ENCODE peak calls at places on chromosomes 6 and 20, in five cellular contexts. A, P, M, V and T are unnamed samples.
A peak's percentile ranks its signal among the peaks of the same experiment; 100 is the strongest.

GRCh38 chr6:168206681-168207274 is 112.8 kb downstream of the DACT2 start:
- DNase-seq in A (no peak), P (no peak), M (no peak), V (no peak), T (no peak)

GRCh38 chr20:57048027-57048869 is 218.2 kb downstream of the BMP7 start:
- DNase-seq in A (peak; percentile 76), P (peak; percentile 60), M (no peak), V (peak; percentile 24), T (no peak)

GRCh38 chr6:30259140-30260035 is 46.2 kb upstream of the TRIM26 start:
- DNase-seq in A (peak; percentile 83), P (peak; percentile 62), M (peak; percentile 72), V (peak; percentile 38), T (peak; percentile 89)

GRCh38 chr20:57089701-57090144 is 176.7 kb downstream of the BMP7 start:
- DNase-seq in A (peak; percentile 47), P (peak; percentile 73), M (no peak), V (peak; percentile 65), T (peak; percentile 19)

GRCh38 chr6:64040118-64040517 is 404.5 kb downstream of the PHF3 start:
- DNase-seq in A (no peak), P (no peak), M (no peak), V (no peak), T (no peak)

GRCh38 chr6:89916136-89916920 is 22.1 kb downstream of the GJA10 start:
- DNase-seq in A (no peak), P (no peak), M (no peak), V (no peak), T (no peak)

GRCh38 chr20:62769346-62770071 is 26.8 kb upstream of the MRGBP start:
- DNase-seq in A (no peak), P (no peak), M (no peak), V (no peak), T (no peak)

GRCh38 chr20:53911301-53911700 is 159.1 kb downstream of the BCAS1 start:
- DNase-seq in A (no peak), P (no peak), M (no peak), V (no peak), T (no peak)

GRCh38 chr6:160349837-160350236 is 1.7 kb downstream of the SLC22A3 start:
- DNase-seq in A (no peak), P (no peak), M (no peak), V (no peak), T (no peak)

GRCh38 chr6:56507517-56507916 is 135.2 kb downstream of the DST start:
- DNase-seq in A (no peak), P (no peak), M (no peak), V (no peak), T (no peak)

GRCh38 chr20:48398506-48399449 is 429.0 kb downstream of the PREX1 start:
- DNase-seq in A (no peak), P (no peak), M (no peak), V (peak; percentile 33), T (no peak)

GRCh38 chr20:61430228-61430624 is 178.2 kb downstream of the CDH4 start:
- DNase-seq in A (no peak), P (no peak), M (no peak), V (no peak), T (no peak)

GRCh38 chr6:63764318-63764916 is 128.8 kb downstream of the PHF3 start:
- DNase-seq in A (peak; percentile 51), P (no peak), M (no peak), V (peak; percentile 62), T (peak; percentile 32)